ENCODE peak calls at places on chromosomes 16 and 17, in four cellular contexts. F is A549, B is AG10803, M is mesendoderm. H is an unnamed sample.

GRCh38 chr16:83574388-83574787 is 233.4 kb upstream of the HSBP1 start:
- DNase-seq in M (peak), F (no peak), B (peak), H (no peak)

GRCh38 chr17:41125064-41125463 is 1.1 kb upstream of the KRTAP4-12 start:
- DNase-seq in B (no peak), M (no peak), F (no peak), H (no peak)

GRCh38 chr16:81831722-81832126 is 52.6 kb downstream of the PLCG2 start:
- DNase-seq in F (no peak), M (peak), B (peak), H (peak)

GRCh38 chr17:67555855-67556254 is 161.9 kb upstream of the NOL11 start:
- DNase-seq in M (no peak), B (no peak), F (no peak), H (no peak)

GRCh38 chr17:48236681-48237134 is 129.1 kb downstream of the SNX11 start:
- DNase-seq in F (peak), M (no peak), B (peak), H (peak)

GRCh38 chr16:69616082-69616481 is 50.3 kb downstream of the NFAT5 start:
- DNase-seq in F (no peak), B (no peak), M (no peak), H (no peak)

GRCh38 chr16:89368604-89369249 is 121.6 kb downstream of the ANKRD11 start:
- DNase-seq in F (no peak), M (no peak), B (no peak), H (no peak)

GRCh38 chr17:34709108-34709779 is 129.9 kb downstream of the TMEM132E start:
- DNase-seq in B (no peak), M (no peak), F (no peak), H (no peak)

GRCh38 chr17:82963104-82963950 is 116.1 kb upstream of the METRNL start:
- DNase-seq in B (peak), M (peak), F (peak), H (no peak)

GRCh38 chr17:39730095-39730921 is at the start of gene MIEN1:
- DNase-seq in B (peak), M (peak), F (peak), H (peak)

GRCh38 chr17:82551779-82552457 is 32.4 kb downstream of the FOXK2 start:
- DNase-seq in F (peak), B (peak), M (peak), H (peak)

GRCh38 chr17:20208717-20209116 is 199.6 kb downstream of the SPECC1 start:
- DNase-seq in M (no peak), B (no peak), F (no peak), H (no peak)

GRCh38 chr17:39628655-39629493 is 2.1 kb downstream of the PPP1R1B start:
- DNase-seq in B (no peak), F (no peak), M (no peak), H (no peak)

GRCh38 chr16:69003500-69003899 is 102.0 kb upstream of the HAS3 start:
- DNase-seq in B (no peak), M (peak), F (peak), H (no peak)

GRCh38 chr16:12096162-12096781 is 119.7 kb downstream of the SNX29 start:
- DNase-seq in M (no peak), F (no peak), B (peak), H (no peak)

GRCh38 chr17:1577186-1577585 is 14.6 kb upstream of the PITPNA start:
- DNase-seq in B (peak), F (peak), M (peak), H (no peak)

GRCh38 chr17:36888236-36888957 is 48.9 kb upstream of the LHX1 start:
- DNase-seq in F (no peak), B (no peak), M (no peak), H (no peak)

GRCh38 chr17:13753151-13753550 is 151.4 kb upstream of the HS3ST3A1 start:
- DNase-seq in B (no peak), M (peak), F (no peak), H (no peak)

GRCh38 chr16:75151798-75152197 is 3.5 kb downstream of the ZFP1 start:
- DNase-seq in M (no peak), B (no peak), F (no peak), H (no peak)

GRCh38 chr17:41784207-41784744 is 2.2 kb downstream of the JUP start:
- DNase-seq in M (peak), B (no peak), F (peak), H (no peak)

GRCh38 chr16:31350275-31351005 is 4.5 kb upstream of the ITGAX start:
- DNase-seq in B (no peak), F (no peak), M (no peak), H (no peak)

GRCh38 chr17:35132816-35133550 is 9.1 kb downstream of the NLE1 start:
- DNase-seq in F (no peak), B (no peak), M (no peak), H (no peak)

GRCh38 chr16:61937646-61938045 is 98.6 kb downstream of the CDH8 start:
- DNase-seq in B (no peak), F (no peak), M (no peak), H (no peak)

GRCh38 chr16:50227120-50227519 is 39.2 kb upstream of the ADCY7 start:
- DNase-seq in F (no peak), B (no peak), M (no peak), H (no peak)

GRCh38 chr17:44014133-44014436 is 678 bp downstream of the TMEM101 start:
- DNase-seq in B (no peak), M (no peak), F (no peak), H (no peak)

GRCh38 chr17:45016823-45017222 is 34.6 kb downstream of the DCAKD start:
- DNase-seq in F (peak), M (peak), B (peak), H (no peak)

GRCh38 chr16:89696598-89697128 is 4.8 kb downstream of the SPATA2L start:
- DNase-seq in B (no peak), F (no peak), M (no peak), H (peak)

GRCh38 chr17:43545383-43545632 is 832 bp downstream of the ETV4 start:
- DNase-seq in M (no peak), F (no peak), B (no peak), H (no peak)

GRCh38 chr17:80105762-80106161 is 4.4 kb downstream of the GAA start:
- DNase-seq in F (no peak), M (no peak), B (peak), H (no peak)

GRCh38 chr17:36728030-36728991 is 126.9 kb downstream of the MRM1 start:
- DNase-seq in M (peak), B (no peak), F (no peak), H (no peak)

GRCh38 chr16:68737730-68738590 is 868 bp downstream of the CDH1 start:
- DNase-seq in B (no peak), F (peak), M (no peak), H (no peak)

GRCh38 chr17:74442670-74443515 is 11.0 kb downstream of the GPRC5C start:
- DNase-seq in B (peak), F (peak), M (no peak), H (peak)

GRCh38 chr17:62381561-62381960 is 1.2 kb downstream of the EFCAB3 start:
- DNase-seq in B (no peak), M (no peak), F (no peak), H (no peak)

GRCh38 chr17:80425835-80426426 is 11.0 kb downstream of the ENDOV start:
- DNase-seq in F (no peak), M (no peak), B (no peak), H (no peak)

DNA sequence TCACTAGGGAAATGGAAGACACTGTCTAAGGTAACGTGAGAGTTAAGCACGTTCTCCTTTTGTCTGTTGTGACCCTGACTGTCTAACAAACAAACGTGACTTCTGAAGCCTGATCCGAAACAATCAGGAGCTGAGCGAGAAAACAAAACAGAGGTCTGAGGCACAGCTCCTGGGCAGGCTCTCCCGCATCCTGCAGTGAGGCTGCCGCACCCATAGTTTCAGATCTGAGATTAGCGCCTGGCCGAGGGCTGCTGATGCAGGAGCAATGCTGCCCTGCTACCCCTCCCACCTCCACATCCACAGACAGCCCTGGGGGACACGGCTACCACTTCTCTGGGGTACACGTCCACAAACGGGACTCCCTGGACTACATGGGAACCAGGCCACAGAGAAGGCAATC is 46.7 kb downstream of the RNF157 start:
- DNase-seq in M (no peak), F (no peak), B (no peak), H (no peak)
- H3K4me3 ChIP-seq in M (no peak), F (no peak), B (no peak), H (no peak)

DNA sequence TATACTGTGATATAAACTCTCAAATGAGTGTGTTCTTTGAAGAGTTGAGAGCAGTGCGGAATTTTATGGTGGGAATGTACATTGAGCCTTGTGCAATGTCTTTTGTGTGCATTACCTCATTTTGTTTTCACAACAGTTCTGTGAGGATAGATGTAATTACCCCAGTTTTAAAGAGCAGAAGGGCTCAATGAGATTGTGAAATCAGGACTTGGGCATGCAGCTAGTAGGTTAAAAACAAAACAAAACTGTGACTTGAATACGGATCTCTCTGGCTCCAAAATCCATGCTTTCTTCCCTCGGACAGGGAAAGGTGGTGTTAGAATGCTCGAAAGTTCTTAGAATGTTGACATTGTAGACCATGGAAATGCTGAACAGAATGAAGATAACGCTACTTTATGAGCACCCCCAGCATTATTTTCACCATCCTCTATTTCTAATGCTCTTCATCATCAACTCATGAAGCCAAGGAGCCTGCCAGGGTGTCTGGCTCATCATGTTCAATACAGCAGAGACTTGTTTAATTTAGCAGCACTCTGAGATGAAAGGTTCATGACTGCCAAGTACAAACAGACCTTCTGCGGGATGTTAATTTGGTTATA is 17.1 kb downstream of the MRTFB start:
- DNase-seq in F (no peak), B (peak), M (no peak), H (no peak)
- H3K4me3 ChIP-seq in F (no peak), B (no peak), M (no peak), H (no peak)

DNA sequence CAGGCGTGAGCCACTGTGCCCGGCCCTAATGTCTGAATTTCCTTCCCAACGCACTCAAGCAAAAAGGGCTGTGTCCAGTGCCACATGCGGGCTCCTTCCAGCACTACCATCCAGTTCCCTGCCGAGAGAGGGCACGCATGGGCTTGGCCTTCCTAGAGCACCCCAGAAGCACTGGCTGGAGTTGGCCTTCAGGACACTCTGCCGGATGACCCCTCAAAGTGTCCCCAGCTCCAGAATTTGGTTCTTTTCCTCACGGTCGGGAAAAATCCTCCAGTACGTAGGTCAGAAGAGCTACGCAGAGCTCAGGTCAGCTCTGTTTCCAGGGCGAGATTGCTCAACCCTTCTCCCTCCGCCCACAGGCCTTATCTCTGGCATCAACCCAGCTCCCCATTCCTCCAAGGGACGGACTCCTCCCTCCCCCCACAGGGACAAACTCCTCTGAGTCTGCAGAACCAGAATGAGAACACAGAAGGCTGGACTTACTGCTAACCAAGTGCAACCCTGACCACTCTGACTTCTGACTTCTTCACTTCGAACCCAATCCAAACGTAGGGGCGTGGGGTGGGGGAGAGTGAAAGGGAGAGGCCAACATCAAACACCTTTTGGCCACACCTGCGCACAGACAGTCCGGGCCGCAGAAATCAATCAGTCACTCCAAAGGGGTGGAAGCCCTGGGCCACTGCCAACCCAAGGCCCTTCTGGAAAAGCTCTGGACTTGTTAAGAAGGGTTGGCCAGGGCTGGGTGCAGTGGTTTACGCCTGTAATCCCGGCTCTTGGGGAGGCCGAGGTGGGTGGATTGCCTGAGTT is 3.6 kb downstream of the CDC42EP4 start:
- DNase-seq in B (peak), F (peak), M (peak), H (no peak)
- H3K4me3 ChIP-seq in B (peak), F (peak), M (no peak), H (no peak)

DNA sequence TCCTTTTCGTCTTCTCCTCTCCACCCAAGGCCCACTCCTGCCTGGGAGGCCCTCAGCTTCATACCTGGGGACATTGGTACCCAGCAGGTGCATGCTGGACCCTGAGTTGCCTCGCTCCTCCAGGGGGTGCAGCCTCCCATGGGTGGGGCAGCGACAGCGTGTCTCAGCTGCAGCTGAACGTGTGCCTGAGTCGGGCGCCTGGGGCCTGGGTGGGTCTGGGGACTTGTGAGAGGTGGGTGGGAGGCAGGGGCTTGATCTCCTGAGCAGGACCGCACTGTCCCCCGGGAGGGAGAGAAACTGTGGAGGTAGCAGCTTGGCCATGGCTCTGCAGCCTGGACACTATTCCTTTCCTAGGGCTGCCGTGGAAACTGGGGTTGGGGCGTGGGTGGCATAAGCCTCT is 24.8 kb upstream of the ENGASE start:
- DNase-seq in B (no peak), M (no peak), F (no peak), H (no peak)
- H3K4me3 ChIP-seq in B (no peak), M (no peak), F (no peak), H (no peak)

GRCh38 chr17:77373298-77374169 is 232.8 kb downstream of the SEC14L1 start:
- DNase-seq in F (no peak), B (no peak), M (peak), H (no peak)

GRCh38 chr17:77375526-77375916 is 234.8 kb downstream of the SEC14L1 start:
- DNase-seq in M (no peak), B (no peak), F (no peak), H (no peak)

GRCh38 chr17:77375108-77375507 is 234.3 kb downstream of the SEC14L1 start:
- DNase-seq in F (no peak), M (no peak), B (no peak), H (no peak)

GRCh38 chr17:77372444-77373297 is 231.9 kb downstream of the SEC14L1 start:
- DNase-seq in M (peak), F (no peak), B (peak), H (peak)

DNA sequence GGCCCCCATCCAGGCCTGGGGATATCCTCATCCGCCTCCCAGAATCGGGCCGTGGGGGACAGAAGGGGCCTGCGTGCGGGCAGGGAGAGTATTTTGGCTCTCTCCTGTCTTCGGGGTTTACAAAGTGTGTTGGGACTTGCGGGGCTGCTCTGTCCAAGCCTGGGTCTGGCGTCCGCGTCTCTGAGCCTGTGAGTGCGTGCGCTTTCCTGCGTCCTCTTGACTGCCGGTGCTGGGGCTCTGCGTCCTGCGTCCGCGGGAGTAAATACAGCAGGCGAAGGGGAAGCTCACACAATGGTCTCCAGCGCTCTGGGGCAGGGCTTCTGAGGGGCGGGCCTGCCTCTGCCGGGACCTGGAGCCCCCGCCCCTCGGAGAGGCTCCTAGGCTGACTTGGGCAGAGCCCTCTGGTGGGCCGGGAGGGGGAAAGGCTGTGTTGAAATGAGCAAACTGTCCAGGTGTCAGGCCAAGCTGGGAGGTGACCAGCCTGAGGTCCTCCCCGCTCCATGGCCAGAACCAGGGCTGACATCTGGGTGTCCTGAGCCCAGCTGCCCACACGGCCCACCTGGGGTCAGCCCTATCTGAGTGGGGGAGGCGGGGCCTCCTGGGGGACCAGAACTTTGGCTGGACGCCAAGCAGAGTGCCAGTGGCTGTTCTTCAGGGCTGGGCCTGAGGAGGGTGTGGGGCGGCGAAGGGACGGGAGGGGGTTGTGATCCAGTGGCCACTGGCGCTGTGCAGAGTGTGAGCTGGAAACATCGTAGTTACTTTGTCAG is 233.6 kb downstream of the SEC14L1 start:
- DNase-seq in M (peak), F (no peak), B (peak), H (peak)
- H3K4me3 ChIP-seq in M (peak), F (no peak), B (peak), H (peak)

GRCh38 chr17:64384253-64385186 is 6.1 kb downstream of the PECAM1 start:
- DNase-seq in M (no peak), F (peak), B (no peak), H (no peak)

GRCh38 chr17:64387145-64387473 is 3.6 kb downstream of the PECAM1 start:
- DNase-seq in M (no peak), F (no peak), B (no peak), H (no peak)

GRCh38 chr17:64387545-64388171 is 3.0 kb downstream of the PECAM1 start:
- DNase-seq in F (no peak), B (no peak), M (no peak), H (no peak)

GRCh38 chr17:64385187-64386083 is 5.2 kb downstream of the PECAM1 start:
- DNase-seq in B (peak), F (peak), M (peak), H (no peak)

DNA sequence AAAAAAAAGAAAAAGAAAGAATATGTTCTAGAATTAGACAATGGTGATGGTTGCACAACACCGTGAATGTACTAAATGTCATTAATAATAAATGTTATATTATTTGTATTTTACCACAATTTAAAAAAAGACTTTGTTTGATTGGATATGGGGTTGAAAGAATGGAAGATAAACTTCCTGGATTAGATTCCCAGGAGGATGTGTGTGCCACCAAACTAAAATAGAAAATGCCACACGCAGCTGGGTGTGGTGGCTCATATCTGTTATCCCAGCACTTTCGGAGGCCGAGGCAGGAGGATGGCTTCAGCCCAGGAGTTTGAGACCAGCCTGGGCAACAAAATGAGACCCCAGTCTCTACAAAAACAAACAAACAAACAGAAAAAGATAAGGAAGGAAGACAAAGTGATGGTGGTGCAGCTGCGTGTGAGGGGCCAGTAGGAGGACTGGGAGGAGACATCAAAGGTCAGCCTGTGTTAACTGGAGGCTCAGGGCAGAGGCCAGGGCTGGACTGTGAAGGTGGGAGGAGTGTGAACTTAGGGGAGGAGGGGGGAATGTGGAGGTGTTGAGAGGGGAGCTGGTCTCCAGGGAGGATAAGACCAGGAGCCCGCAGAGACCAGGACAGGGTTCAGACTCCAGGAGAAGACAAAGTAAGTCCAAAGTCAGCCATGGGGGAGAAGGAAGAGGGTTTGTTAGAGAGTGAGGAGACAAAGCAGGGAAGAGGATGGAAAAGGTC is 4.1 kb downstream of the PECAM1 start:
- DNase-seq in B (no peak), M (no peak), F (no peak), H (no peak)
- H3K4me3 ChIP-seq in B (no peak), M (no peak), F (no peak), H (no peak)

GRCh38 chr16:6204941-6205340 is 1107.3 kb upstream of the EEF2KMT start:
- DNase-seq in M (no peak), F (no peak), B (no peak), H (no peak)
- H3K4me3 ChIP-seq in M (no peak), F (no peak), B (no peak), H (no peak)

GRCh38 chr17:8851600-8851999 is 15.9 kb downstream of the PIK3R6 start:
- DNase-seq in M (no peak), F (no peak), B (no peak), H (no peak)
- H3K4me3 ChIP-seq in M (no peak), F (no peak), B (no peak), H (no peak)